ENCODE peak calls at places on chromosomes 12 and 14, in six cellular contexts. H is K562, P is H1, M is HCT116, W is GM12878, L is HepG2. A is an unnamed sample.

GRCh38 chr12:92272301-92272964 is 126.8 kb upstream of the BTG1 start:
- DNase-seq in L (no peak), P (no peak), W (no peak), H (no peak), M (no peak), A (no peak)

GRCh38 chr12:14905269-14906004 is 19.8 kb upstream of the MGP start:
- DNase-seq in H (no peak), L (no peak), M (no peak), P (no peak), W (no peak), A (no peak)

GRCh38 chr12:24478254-24478653 is 470.6 kb downstream of the BCAT1 start:
- DNase-seq in W (no peak), H (no peak), M (no peak), L (no peak), P (no peak), A (no peak)

GRCh38 chr12:105825141-105825540 is 313.6 kb downstream of the NUAK1 start:
- DNase-seq in M (no peak), L (no peak), H (no peak), W (no peak), P (no peak), A (no peak)

GRCh38 chr12:46722737-46723136 is 103.1 kb downstream of the SLC38A4 start:
- DNase-seq in H (no peak), P (no peak), M (no peak), W (no peak), L (no peak), A (no peak)

GRCh38 chr12:121232977-121233627 is 23.2 kb downstream of the P2RX4 start:
- DNase-seq in L (no peak), P (peak), H (no peak), W (no peak), M (no peak), A (no peak)

GRCh38 chr12:6200266-6201198 is at the start of gene CD9:
- DNase-seq in M (peak), L (no peak), P (peak), W (no peak), H (peak), A (peak)

GRCh38 chr14:99133563-99134332 is 138.2 kb downstream of the BCL11B start:
- DNase-seq in M (no peak), P (peak), L (no peak), H (no peak), W (no peak), A (peak)

GRCh38 chr12:91722072-91722471 is 423.6 kb downstream of the BTG1 start:
- DNase-seq in M (no peak), L (no peak), P (no peak), H (no peak), W (no peak), A (no peak)

GRCh38 chr14:35140718-35141581 is 18.6 kb downstream of the PRORP start:
- DNase-seq in M (no peak), L (peak), P (no peak), H (no peak), W (no peak), A (peak)

GRCh38 chr12:131836714-131837397 is 8.7 kb downstream of the MMP17 start:
- DNase-seq in H (no peak), W (no peak), L (no peak), P (no peak), M (no peak), A (no peak)

GRCh38 chr14:67199016-67199415 is 9.8 kb downstream of the GARIN2 start:
- DNase-seq in H (no peak), M (no peak), W (no peak), L (no peak), P (no peak), A (no peak)
- TF ChIP-seq SIN3A in H (no peak), M (no peak), W (no peak), L (no peak), P (no peak), A (no peak)

GRCh38 chr14:100980823-100981222 is 77.3 kb upstream of the RTL1 start:
- DNase-seq in H (no peak), P (no peak), L (no peak), M (no peak), W (no peak), A (no peak)
- TF ChIP-seq MAX in H (no peak), P (no peak), L (no peak), M (no peak), W (no peak), A (no peak)

DNA sequence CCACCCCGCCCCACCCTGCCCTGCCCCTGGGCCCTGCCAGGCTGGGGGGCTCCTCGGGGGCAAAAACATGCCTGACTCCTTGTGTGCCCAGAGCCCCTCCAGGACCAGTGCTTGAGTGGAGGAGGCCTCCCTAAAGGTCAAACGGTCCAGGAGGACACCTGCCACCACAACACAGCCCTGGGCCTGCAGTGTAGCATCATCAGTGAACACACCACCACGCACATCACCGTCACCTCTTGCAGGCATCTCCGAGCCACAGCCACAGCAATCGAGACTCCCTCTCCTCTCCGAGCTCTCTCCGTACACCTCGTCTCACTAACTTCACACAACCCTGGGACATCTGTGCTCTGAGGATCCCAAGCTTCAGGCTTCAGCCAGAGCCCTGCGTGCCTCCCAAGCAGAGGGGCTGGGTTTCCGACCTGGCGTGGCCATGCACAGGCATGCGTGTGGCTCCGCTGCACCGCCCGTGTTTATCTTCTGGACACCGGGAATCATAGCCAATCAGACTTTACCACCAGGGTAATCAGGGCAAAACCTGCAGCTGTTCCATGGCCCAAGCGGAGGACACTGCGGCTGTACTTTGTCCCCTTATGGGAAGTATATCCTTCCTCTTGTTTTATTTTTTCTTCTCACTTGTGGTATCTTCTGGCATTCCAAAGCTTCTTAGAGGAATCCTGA is 6.2 kb upstream of the DIO3 start:
- DNase-seq in W (no peak), P (no peak), M (no peak), L (peak), H (peak), A (peak)
- TF ChIP-seq SIN3A in W (no peak), P (no peak), M (no peak), L (no peak), H (no peak), A (no peak)

DNA sequence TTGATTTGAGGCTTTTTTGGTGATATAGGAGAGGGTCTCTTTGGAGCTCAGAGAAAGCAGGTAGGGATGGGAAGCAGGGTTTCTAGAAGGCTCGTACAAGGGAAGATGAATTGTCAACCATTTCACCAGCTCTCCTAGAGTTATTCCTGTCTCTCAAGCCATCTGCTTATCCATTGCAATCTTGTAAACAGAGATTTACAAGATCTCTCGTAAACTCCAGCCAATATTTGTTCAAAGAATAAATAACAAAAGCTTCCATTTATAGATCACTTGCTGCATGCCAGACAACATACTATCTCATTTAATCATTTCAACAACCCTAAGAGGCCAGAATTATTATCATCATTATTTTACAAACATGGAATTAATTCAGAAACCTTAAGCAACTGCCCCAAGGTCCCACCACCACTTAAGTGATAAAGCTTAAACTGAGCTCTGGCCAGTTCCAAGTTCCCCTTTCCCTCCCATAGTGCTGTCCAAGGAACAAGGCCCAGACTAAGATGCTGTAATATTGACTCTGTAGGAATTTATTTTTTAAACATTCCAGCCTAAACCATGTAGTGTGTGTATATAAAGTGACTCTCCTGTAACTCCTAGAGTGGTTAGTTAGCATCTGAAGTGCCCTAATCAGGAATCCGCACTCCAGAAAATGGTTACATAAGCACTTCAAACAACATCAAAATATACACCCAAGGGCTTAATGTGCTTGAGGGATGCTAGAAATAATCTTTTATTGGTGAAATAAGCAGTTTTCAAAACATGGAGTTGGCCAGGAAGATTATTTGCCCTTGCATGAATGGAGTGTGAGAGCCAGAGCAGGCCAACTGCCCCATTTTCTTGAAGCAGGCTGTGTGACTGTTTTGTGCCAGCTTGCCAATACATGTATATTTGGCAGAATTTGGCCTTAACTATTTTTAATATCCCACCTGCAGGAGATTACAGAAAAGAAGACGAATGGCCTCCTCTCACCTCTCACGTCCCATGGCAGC is 2.8 kb upstream of the PLEKHH1 start:
- DNase-seq in W (no peak), L (no peak), P (no peak), H (no peak), M (no peak), A (no peak)
- TF ChIP-seq MAX in W (no peak), L (no peak), P (no peak), H (no peak), M (no peak), A (no peak)

DNA sequence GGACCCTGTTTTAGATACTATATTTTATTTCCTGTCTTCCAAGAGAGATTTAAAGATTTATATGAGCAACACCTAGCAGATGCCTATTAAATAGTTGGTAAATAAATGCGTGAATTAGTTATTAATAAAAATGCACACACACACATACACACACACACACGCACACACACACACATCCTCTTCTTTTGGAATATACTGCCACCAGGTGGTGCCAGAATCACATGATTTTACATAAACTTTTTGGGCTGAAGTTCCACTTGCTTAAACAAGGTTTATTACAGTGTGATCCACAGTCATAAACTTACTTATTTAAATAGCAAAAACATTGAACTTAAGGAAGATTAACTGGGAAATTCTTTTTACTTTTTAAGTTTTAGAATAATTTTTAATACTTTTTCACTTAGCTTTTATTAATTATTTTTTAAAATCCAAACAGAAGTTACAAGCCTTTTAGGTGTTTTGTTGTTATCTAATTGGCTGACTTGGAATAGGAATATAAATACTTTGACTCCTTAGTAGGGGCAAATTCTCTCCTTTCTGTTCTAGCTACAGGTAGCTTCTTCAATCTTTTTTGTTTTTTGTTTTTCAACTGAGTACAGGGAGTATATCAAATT is 17.5 kb downstream of the RAD51B start:
- DNase-seq in H (peak), L (peak), W (peak), P (no peak), M (peak), A (peak)
- TF ChIP-seq SIN3A in H (no peak), L (no peak), W (no peak), P (no peak), M (no peak), A (no peak)

DNA sequence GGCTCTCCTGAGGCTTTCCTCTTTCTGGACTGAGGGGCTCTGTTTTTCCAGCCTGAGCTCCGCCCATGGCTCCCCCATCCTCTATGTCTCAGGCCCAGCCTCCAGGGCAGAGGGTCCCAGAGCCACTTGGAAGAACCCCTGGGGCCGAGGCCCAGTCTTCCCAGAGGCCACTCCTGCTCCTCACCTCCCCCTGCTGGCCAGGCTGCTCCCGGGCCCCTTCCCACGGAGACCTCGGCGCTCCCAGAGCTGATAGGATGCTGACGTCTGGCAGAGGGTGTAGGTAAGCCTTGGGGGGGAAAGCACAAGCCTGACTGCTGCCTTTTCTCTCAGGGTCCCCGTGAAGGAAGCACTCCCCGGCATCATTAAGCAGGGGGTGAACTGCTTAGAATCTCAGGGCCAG is 51.4 kb downstream of the ERH start:
- DNase-seq in P (peak), H (peak), M (no peak), L (no peak), W (no peak), A (peak)
- TF ChIP-seq MAX in P (peak), H (no peak), M (no peak), L (no peak), W (no peak), A (no peak)

GRCh38 chr12:54021006-54021405 is 7.2 kb upstream of the HOXC6 start:
- DNase-seq in L (no peak), P (no peak), H (no peak), W (no peak), M (no peak), A (no peak)

GRCh38 chr12:54018608-54018984 is 9.6 kb upstream of the HOXC6 start:
- DNase-seq in M (no peak), P (peak), L (no peak), H (peak), W (no peak), A (peak)

GRCh38 chr12:54019111-54019811 is 9.0 kb upstream of the HOXC6 start:
- DNase-seq in H (peak), M (no peak), W (no peak), P (peak), L (no peak), A (no peak)

GRCh38 chr12:54020587-54020969 is 7.7 kb upstream of the HOXC6 start:
- DNase-seq in H (no peak), P (no peak), M (no peak), W (no peak), L (no peak), A (no peak)

GRCh38 chr12:54019924-54020586 is 8.2 kb upstream of the HOXC6 start:
- DNase-seq in H (no peak), W (no peak), P (no peak), L (no peak), M (no peak), A (no peak)
- TF ChIP-seq SIN3A in H (no peak), W (no peak), P (no peak), L (no peak), M (no peak), A (no peak)

A was measured in SK-N-SH.